ENCODE peak calls at places on chromosomes 5 and 9, in seven cellular contexts. One of them, this sample, is unnamed.

GRCh38 chr5:140497897-140498296 is 49.6 kb upstream of the EIF4EBP3 start:
- DNase-seq in activated naive CD8-positive, alpha-beta T cell treated with anti-CD3 and anti-CD28 coated beads, Interleukin-2, amount 50 U/mL, for 24 hours: no peak
- DNase-seq in iris pigment epithelial cell: peak
- DNase-seq in NCI-H69: no peak
- DNase-seq in stimulated activated CD8-positive, alpha-beta memory T cell treated with anti-CD3 and anti-CD28 coated beads, Interleukin-15, amount 100 ng/mL, for 48 hours: no peak
- DNase-seq in neuronal stem cell: no peak
- DNase-seq in hepatocyte: peak
- DNase-seq in this sample: no peak

GRCh38 chr9:120435066-120435465 is 144.9 kb downstream of the CDK5RAP2 start:
- DNase-seq in activated naive CD8-positive, alpha-beta T cell treated with anti-CD3 and anti-CD28 coated beads, Interleukin-2, amount 50 U/mL, for 24 hours: no peak
- DNase-seq in iris pigment epithelial cell: peak
- DNase-seq in NCI-H69: no peak
- DNase-seq in stimulated activated CD8-positive, alpha-beta memory T cell treated with anti-CD3 and anti-CD28 coated beads, Interleukin-15, amount 100 ng/mL, for 48 hours: no peak
- DNase-seq in neuronal stem cell: no peak
- DNase-seq in hepatocyte: no peak
- DNase-seq in this sample: no peak

GRCh38 chr9:114359801-114360200 is 28.0 kb downstream of the AKNA start:
- DNase-seq in activated naive CD8-positive, alpha-beta T cell treated with anti-CD3 and anti-CD28 coated beads, Interleukin-2, amount 50 U/mL, for 24 hours: no peak
- DNase-seq in iris pigment epithelial cell: no peak
- DNase-seq in NCI-H69: no peak
- DNase-seq in stimulated activated CD8-positive, alpha-beta memory T cell treated with anti-CD3 and anti-CD28 coated beads, Interleukin-15, amount 100 ng/mL, for 48 hours: no peak
- DNase-seq in neuronal stem cell: no peak
- DNase-seq in hepatocyte: no peak
- DNase-seq in this sample: no peak

GRCh38 chr5:171571663-171572062 is 152.2 kb downstream of the FGF18 start:
- DNase-seq in activated naive CD8-positive, alpha-beta T cell treated with anti-CD3 and anti-CD28 coated beads, Interleukin-2, amount 50 U/mL, for 24 hours: no peak
- DNase-seq in iris pigment epithelial cell: peak
- DNase-seq in NCI-H69: no peak
- DNase-seq in stimulated activated CD8-positive, alpha-beta memory T cell treated with anti-CD3 and anti-CD28 coated beads, Interleukin-15, amount 100 ng/mL, for 48 hours: no peak
- DNase-seq in neuronal stem cell: no peak
- DNase-seq in hepatocyte: peak
- DNase-seq in this sample: no peak

GRCh38 chr5:67963789-67964519 is 251.6 kb upstream of the PIK3R1 start:
- DNase-seq in activated naive CD8-positive, alpha-beta T cell treated with anti-CD3 and anti-CD28 coated beads, Interleukin-2, amount 50 U/mL, for 24 hours: no peak
- DNase-seq in iris pigment epithelial cell: no peak
- DNase-seq in NCI-H69: no peak
- DNase-seq in stimulated activated CD8-positive, alpha-beta memory T cell treated with anti-CD3 and anti-CD28 coated beads, Interleukin-15, amount 100 ng/mL, for 48 hours: no peak
- DNase-seq in neuronal stem cell: no peak
- DNase-seq in hepatocyte: no peak
- DNase-seq in this sample: no peak

GRCh38 chr5:144028058-144028457 is 142.4 kb downstream of the YIPF5 start:
- DNase-seq in activated naive CD8-positive, alpha-beta T cell treated with anti-CD3 and anti-CD28 coated beads, Interleukin-2, amount 50 U/mL, for 24 hours: no peak
- DNase-seq in iris pigment epithelial cell: peak
- DNase-seq in NCI-H69: peak
- DNase-seq in stimulated activated CD8-positive, alpha-beta memory T cell treated with anti-CD3 and anti-CD28 coated beads, Interleukin-15, amount 100 ng/mL, for 48 hours: no peak
- DNase-seq in neuronal stem cell: no peak
- DNase-seq in hepatocyte: peak
- DNase-seq in this sample: no peak

GRCh38 chr5:133113331-133114061 is 61.7 kb downstream of the HSPA4 start:
- DNase-seq in activated naive CD8-positive, alpha-beta T cell treated with anti-CD3 and anti-CD28 coated beads, Interleukin-2, amount 50 U/mL, for 24 hours: peak
- DNase-seq in iris pigment epithelial cell: peak
- DNase-seq in NCI-H69: peak
- DNase-seq in stimulated activated CD8-positive, alpha-beta memory T cell treated with anti-CD3 and anti-CD28 coated beads, Interleukin-15, amount 100 ng/mL, for 48 hours: peak
- DNase-seq in neuronal stem cell: no peak
- DNase-seq in hepatocyte: no peak
- DNase-seq in this sample: no peak

GRCh38 chr5:77993799-77994318 is 217.7 kb upstream of the TBCA start:
- DNase-seq in activated naive CD8-positive, alpha-beta T cell treated with anti-CD3 and anti-CD28 coated beads, Interleukin-2, amount 50 U/mL, for 24 hours: no peak
- DNase-seq in iris pigment epithelial cell: no peak
- DNase-seq in NCI-H69: peak
- DNase-seq in stimulated activated CD8-positive, alpha-beta memory T cell treated with anti-CD3 and anti-CD28 coated beads, Interleukin-15, amount 100 ng/mL, for 48 hours: no peak
- DNase-seq in neuronal stem cell: no peak
- DNase-seq in hepatocyte: no peak
- DNase-seq in this sample: no peak

GRCh38 chr9:79693750-79694149 is 122.0 kb downstream of the TLE4 start:
- DNase-seq in activated naive CD8-positive, alpha-beta T cell treated with anti-CD3 and anti-CD28 coated beads, Interleukin-2, amount 50 U/mL, for 24 hours: no peak
- DNase-seq in iris pigment epithelial cell: no peak
- DNase-seq in NCI-H69: peak
- DNase-seq in stimulated activated CD8-positive, alpha-beta memory T cell treated with anti-CD3 and anti-CD28 coated beads, Interleukin-15, amount 100 ng/mL, for 48 hours: no peak
- DNase-seq in neuronal stem cell: no peak
- DNase-seq in hepatocyte: no peak
- DNase-seq in this sample: no peak